ENCODE peak calls at places on chromosomes 13 and 19, in ten cellular contexts. B is IMR-90; J is GM23248; I is heart left ventricle; K is lung; N is foreskin keratinocyte; G is esophagus muscularis mucosa; A is CD8-positive, alpha-beta memory T cell; T is heart right ventricle; V is hepatocyte. D is an unnamed sample. For H3K4me1, the result is how much of the 10 kb centered on the place peaks cover.

GRCh38 chr13:79309690-79310089 is 96.4 kb downstream of the RBM26 start:
- DNase-seq in B (no peak), J (no peak), I (no peak), K (no peak), N (no peak), G (no peak), A (no peak), T (no peak), V (no peak), D (no peak)

GRCh38 chr19:7509625-7510024 is 6.3 kb upstream of the ZNF358 start:
- DNase-seq in B (no peak), J (no peak), I (no peak), K (no peak), N (no peak), G (no peak), A (no peak), T (no peak), V (no peak), D (no peak)

GRCh38 chr19:6270076-6270745 is 9.6 kb downstream of the MLLT1 start:
- DNase-seq in B (no peak), J (no peak), I (no peak), K (no peak), N (no peak), G (no peak), A (no peak), T (no peak), V (no peak), D (no peak)

GRCh38 chr19:11265785-11266236 is 3.5 kb upstream of the DOCK6 start:
- DNase-seq in B (no peak), J (peak), I (no peak), K (no peak), N (peak), G (no peak), A (no peak), T (no peak), V (peak), D (no peak)

GRCh38 chr19:45191324-45191845 is 12.8 kb downstream of the BLOC1S3 start:
- DNase-seq in B (no peak), J (no peak), I (no peak), K (no peak), N (peak), G (no peak), A (no peak), T (no peak), V (no peak), D (no peak)

GRCh38 chr19:17281391-17282304 is at the start of gene ANKLE1:
- DNase-seq in B (no peak), J (peak), I (no peak), K (no peak), N (no peak), G (no peak), A (no peak), T (no peak), V (no peak), D (no peak)

GRCh38 chr19:10290439-10290875 is 705 bp downstream of the ICAM5 start:
- DNase-seq in B (peak), J (peak), I (no peak), K (no peak), N (no peak), G (no peak), A (no peak), T (no peak), V (no peak), D (no peak)

GRCh38 chr19:19428746-19429145 is 23.3 kb downstream of the GATAD2A start:
- DNase-seq in B (no peak), J (no peak), I (no peak), K (no peak), N (no peak), G (no peak), A (no peak), T (no peak), V (no peak), D (no peak)

GRCh38 chr13:113973218-113974164 is at the start of gene C13orf46:
- DNase-seq in B (no peak), J (no peak), I (peak), K (no peak), N (no peak), G (no peak), A (no peak), T (no peak), V (no peak), D (no peak)

GRCh38 chr13:39415403-39415802 is 187.6 kb downstream of the LHFPL6 start:
- DNase-seq in B (peak), J (peak), I (peak), K (peak), N (no peak), G (no peak), A (no peak), T (peak), V (no peak), D (peak)

GRCh38 chr13:23796546-23796945 is 92.7 kb downstream of the MIPEP start:
- DNase-seq in B (peak), J (no peak), I (no peak), K (no peak), N (no peak), G (no peak), A (no peak), T (no peak), V (no peak), D (no peak)

GRCh38 chr13:32639502-32640105 is 53.4 kb downstream of the PDS5B start:
- DNase-seq in B (peak), J (peak), I (peak), K (no peak), N (no peak), G (no peak), A (peak), T (peak), V (peak), D (peak)

GRCh38 chr19:6611441-6611852 is 20.5 kb upstream of the CD70 start:
- DNase-seq in B (no peak), J (peak), I (no peak), K (no peak), N (no peak), G (no peak), A (no peak), T (no peak), V (no peak), D (no peak)

GRCh38 chr13:41900918-41901317 is 60.0 kb downstream of the VWA8 start:
- DNase-seq in B (peak), J (peak), I (no peak), K (no peak), N (no peak), G (no peak), A (no peak), T (no peak), V (no peak), D (no peak)

GRCh38 chr13:107284168-107284567 is 716.2 kb upstream of the ARGLU1 start:
- DNase-seq in B (peak), J (peak), I (no peak), K (no peak), N (no peak), G (no peak), A (no peak), T (no peak), V (no peak), D (no peak)

GRCh38 chr13:29754486-29754806 is 96.0 kb downstream of the UBL3 start:
- DNase-seq in B (peak), J (peak), I (no peak), K (no peak), N (no peak), G (no peak), A (no peak), T (no peak), V (no peak), D (no peak)

GRCh38 chr19:16349551-16350171 is 25.0 kb downstream of the KLF2 start:
- DNase-seq in B (no peak), J (no peak), I (no peak), K (no peak), N (no peak), G (no peak), A (no peak), T (peak), V (no peak), D (no peak)

GRCh38 chr19:6204212-6204611 is 68.7 kb downstream of the ACSBG2 start:
- DNase-seq in B (no peak), J (peak), I (no peak), K (no peak), N (no peak), G (no peak), A (no peak), T (no peak), V (no peak), D (no peak)

GRCh38 chr19:51514866-51515481 is 13.4 kb upstream of the SIGLEC12 start:
- DNase-seq in B (peak), J (peak), I (no peak), K (no peak), N (peak), G (peak), A (no peak), T (no peak), V (peak), D (peak)

GRCh38 chr13:28479005-28479404 is 15.9 kb downstream of the FLT1 start:
- DNase-seq in B (no peak), J (no peak), I (no peak), K (no peak), N (no peak), G (no peak), A (no peak), T (no peak), V (no peak), D (no peak)

GRCh38 chr19:40335855-40336700 is 12.1 kb downstream of the C19orf47 start:
- DNase-seq in B (no peak), J (peak), I (no peak), K (no peak), N (no peak), G (no peak), A (no peak), T (no peak), V (no peak), D (no peak)

GRCh38 chr19:55550321-55550650 is 4.9 kb upstream of the SBK3 start:
- DNase-seq in B (no peak), J (no peak), I (no peak), K (no peak), N (no peak), G (no peak), A (no peak), T (no peak), V (no peak), D (no peak)

GRCh38 chr19:17579523-17580244 is 24.2 kb downstream of the COLGALT1 start:
- DNase-seq in B (peak), J (peak), I (peak), K (peak), N (peak), G (no peak), A (no peak), T (peak), V (peak), D (peak)

GRCh38 chr19:18514800-18515682 is 6.8 kb downstream of the ELL start:
- DNase-seq in B (peak), J (peak), I (peak), K (peak), N (peak), G (no peak), A (peak), T (peak), V (peak), D (peak)

GRCh38 chr19:17719730-17720486 is 628 bp downstream of the MAP1S start:
- DNase-seq in B (no peak), J (peak), I (no peak), K (peak), N (no peak), G (no peak), A (peak), T (no peak), V (peak), D (peak)

GRCh38 chr13:27926644-27927434 is 7.0 kb downstream of the PDX1 start:
- DNase-seq in B (no peak), J (peak), I (no peak), K (no peak), N (no peak), G (no peak), A (no peak), T (no peak), V (no peak), D (no peak)

GRCh38 chr19:42038675-42039074 is 31.3 kb downstream of the GRIK5 start:
- DNase-seq in B (no peak), J (no peak), I (peak), K (no peak), N (no peak), G (no peak), A (no peak), T (peak), V (no peak), D (peak)

GRCh38 chr13:22114630-22115311 is 443.9 kb downstream of the FGF9 start:
- DNase-seq in B (peak), J (peak), I (no peak), K (no peak), N (no peak), G (no peak), A (no peak), T (no peak), V (no peak), D (no peak)

GRCh38 chr19:35249146-35249847 is 495 bp downstream of the LSR start:
- DNase-seq in B (no peak), J (no peak), I (no peak), K (peak), N (peak), G (peak), A (no peak), T (no peak), V (peak), D (no peak)

GRCh38 chr19:16261584-16262370 is 62.8 kb upstream of the KLF2 start:
- DNase-seq in B (no peak), J (no peak), I (no peak), K (no peak), N (no peak), G (no peak), A (no peak), T (no peak), V (no peak), D (no peak)

GRCh38 chr13:113275387-113275786 is 21.7 kb upstream of the LAMP1 start:
- DNase-seq in B (peak), J (peak), I (no peak), K (peak), N (no peak), G (no peak), A (no peak), T (no peak), V (peak), D (peak)

GRCh38 chr19:5048091-5048726 is 79.3 kb downstream of the KDM4B start:
- DNase-seq in B (peak), J (peak), I (peak), K (peak), N (peak), G (no peak), A (peak), T (peak), V (peak), D (peak)

GRCh38 chr13:39016789-39017188 is 21.1 kb downstream of the PROSER1 start:
- DNase-seq in B (peak), J (peak), I (no peak), K (no peak), N (no peak), G (no peak), A (peak), T (no peak), V (peak), D (no peak)

GRCh38 chr13:89865331-89865833 is 1482.1 kb upstream of the MIR17HG start:
- DNase-seq in B (no peak), J (no peak), I (no peak), K (no peak), N (peak), G (no peak), A (no peak), T (no peak), V (no peak), D (no peak)

GRCh38 chr13:24662195-24663088 is 17.8 kb upstream of the ATP12A start:
- DNase-seq in B (no peak), J (no peak), I (no peak), K (no peak), N (no peak), G (no peak), A (no peak), T (no peak), V (no peak), D (no peak)

GRCh38 chr13:102698649-102698980 is 3.8 kb upstream of the METTL21C start:
- DNase-seq in B (no peak), J (no peak), I (no peak), K (no peak), N (no peak), G (no peak), A (no peak), T (no peak), V (no peak), D (no peak)

GRCh38 chr13:32381539-32381938 is 46.4 kb downstream of the N4BP2L1 start:
- DNase-seq in B (peak), J (peak), I (no peak), K (no peak), N (no peak), G (no peak), A (no peak), T (peak), V (peak), D (peak)

GRCh38 chr13:45206340-45206739 is 5.5 kb upstream of the KCTD4 start:
- DNase-seq in B (peak), J (peak), I (no peak), K (no peak), N (peak), G (no peak), A (no peak), T (no peak), V (peak), D (no peak)
- H3K4me1 ChIP-seq in B (under half), J (half or more), I (under half), K (under half), N (under half), G (under half), A (under half), T (under half), V (under half), D (under half)

DNA sequence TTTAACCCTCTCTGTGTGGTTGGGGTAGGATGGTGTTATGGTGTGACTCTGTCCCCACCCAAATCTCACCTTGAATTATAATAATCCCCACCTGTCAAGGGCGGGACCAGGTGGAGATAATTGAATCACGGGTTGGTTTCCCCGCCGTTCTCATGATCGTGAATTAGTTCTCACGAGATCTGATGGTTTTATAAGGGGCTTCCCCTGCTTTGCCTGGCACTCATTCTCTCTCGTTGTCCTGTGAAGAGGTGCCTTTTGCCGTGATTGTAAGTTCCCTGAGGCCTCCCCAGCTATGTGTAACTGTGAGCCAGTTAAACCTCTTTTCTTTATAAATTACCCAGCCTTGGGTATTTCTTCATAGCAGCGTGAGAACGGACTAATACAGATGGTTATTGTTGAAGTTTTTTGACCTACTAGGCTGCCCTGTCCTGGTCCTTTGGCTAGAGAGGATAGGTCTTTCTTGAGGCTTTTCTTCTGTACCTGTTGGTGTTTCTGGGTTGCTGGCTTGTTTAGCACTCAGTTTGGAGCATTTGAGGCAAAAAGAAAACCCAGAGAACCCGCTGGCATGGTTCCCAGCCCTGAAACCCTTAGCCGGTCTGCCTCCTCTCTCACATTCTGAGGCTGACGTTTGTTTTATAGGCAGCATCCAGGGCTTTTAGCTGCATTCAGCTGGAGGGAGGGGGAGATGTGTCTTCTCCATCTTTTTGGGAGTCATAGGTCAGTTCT is 69.0 kb downstream of the ARHGEF7 start:
- DNase-seq in B (no peak), J (no peak), I (no peak), K (no peak), N (no peak), G (no peak), A (no peak), T (no peak), V (no peak), D (peak)
- H3K27ac ChIP-seq in B (no peak), J (no peak), I (peak), K (peak), N (no peak), G (peak), A (no peak), T (peak), V (no peak), D (no peak)

GRCh38 chr19:49890349-49891311 is 6.1 kb downstream of the IL4I1 start:
- DNase-seq in B (no peak), J (peak), I (no peak), K (no peak), N (no peak), G (no peak), A (peak), T (no peak), V (peak), D (peak)
- H3K4me1 ChIP-seq in B (under half), J (under half), I (under half), K (under half), N (under half), G (under half), A (under half), T (under half), V (under half), D (under half)

GRCh38 chr13:20475927-20476691 is 49.5 kb downstream of the CRYL1 start:
- DNase-seq in B (no peak), J (no peak), I (no peak), K (no peak), N (no peak), G (no peak), A (peak), T (no peak), V (peak), D (no peak)
- H3K27ac ChIP-seq in B (no peak), J (no peak), I (no peak), K (no peak), N (no peak), G (no peak), A (peak), T (no peak), V (no peak), D (no peak)

GRCh38 chr13:50125556-50126377 is 110.5 kb downstream of the KCNRG start:
- DNase-seq in B (peak), J (peak), I (peak), K (peak), N (no peak), G (peak), A (peak), T (peak), V (peak), D (peak)

GRCh38 chr13:50123862-50124535 is 108.8 kb downstream of the KCNRG start:
- DNase-seq in B (peak), J (peak), I (peak), K (peak), N (peak), G (peak), A (peak), T (peak), V (peak), D (peak)

GRCh38 chr13:50123515-50123861 is 108.2 kb downstream of the KCNRG start:
- DNase-seq in B (no peak), J (no peak), I (no peak), K (no peak), N (no peak), G (no peak), A (no peak), T (no peak), V (no peak), D (no peak)

GRCh38 chr13:50125306-50125555 is 110.0 kb downstream of the KCNRG start:
- DNase-seq in B (no peak), J (no peak), I (no peak), K (no peak), N (no peak), G (no peak), A (no peak), T (no peak), V (no peak), D (no peak)

DNA sequence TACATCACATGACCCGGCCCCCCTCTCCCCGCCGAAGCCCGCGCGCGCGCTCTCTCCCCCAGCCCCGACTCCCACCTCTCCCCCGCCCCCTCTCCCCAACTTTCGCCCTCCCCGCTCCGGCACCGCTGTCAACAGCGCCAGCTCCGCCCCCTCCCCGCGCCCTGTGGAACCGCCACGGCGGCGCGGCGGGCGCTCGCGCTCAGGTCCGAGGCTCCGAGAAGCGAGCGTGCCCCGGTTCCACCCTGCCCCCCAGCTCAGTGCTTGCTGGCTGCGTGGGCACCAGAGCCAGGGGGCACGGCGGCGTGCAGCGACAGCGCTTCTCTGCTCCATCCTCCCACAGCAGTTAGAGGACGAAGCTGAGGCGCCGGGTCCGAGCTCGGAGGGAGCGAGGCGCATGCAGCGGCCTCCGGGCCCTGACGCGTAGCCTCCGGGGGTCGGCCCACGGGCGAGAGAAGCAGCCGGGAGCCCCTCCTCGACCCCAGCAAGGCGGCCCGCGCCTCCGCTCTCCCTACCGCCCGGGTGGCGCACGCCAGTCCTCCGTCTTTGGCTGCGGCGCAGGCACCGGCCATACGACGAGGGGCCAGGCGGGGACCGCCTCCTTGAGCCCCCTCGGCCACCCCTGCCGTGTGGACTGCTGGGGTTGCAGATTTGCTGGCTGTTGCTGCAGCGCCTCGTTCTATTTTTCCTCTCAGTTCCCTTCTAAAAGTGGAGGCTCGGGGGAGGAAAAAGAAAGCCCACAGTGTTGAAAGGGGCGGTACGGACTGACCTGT is 109.5 kb downstream of the KCNRG start:
- DNase-seq in B (peak), J (peak), I (peak), K (no peak), N (no peak), G (no peak), A (peak), T (peak), V (peak), D (peak)
- H3K4me1 ChIP-seq in B (under half), J (under half), I (under half), K (under half), N (under half), G (under half), A (half or more), T (half or more), V (under half), D (under half)

GRCh38 chr19:3042545-3043267 is 13.6 kb upstream of the TLE2 start:
- DNase-seq in B (no peak), J (no peak), I (no peak), K (no peak), N (no peak), G (no peak), A (no peak), T (no peak), V (no peak), D (no peak)
- H3K27ac ChIP-seq in B (no peak), J (no peak), I (no peak), K (no peak), N (no peak), G (no peak), A (no peak), T (peak), V (peak), D (no peak)

GRCh38 chr19:14116525-14116917 is 1.0 kb downstream of the PRKACA start:
- DNase-seq in B (no peak), J (peak), I (no peak), K (no peak), N (no peak), G (no peak), A (no peak), T (no peak), V (no peak), D (no peak)
- H3K4me1 ChIP-seq in B (under half), J (under half), I (half or more), K (under half), N (under half), G (half or more), A (under half), T (half or more), V (under half), D (half or more)

D was measured in thyroid gland.